ENCODE peak calls at places on chromosomes 2 and 18, in nine cellular contexts. X is sigmoid colon, T is neural progenitor cell, D is adrenal gland, J is HepG2, V is lower lobe of right lung, F is kidney, M is HAP-1, C is A549. P is an unnamed sample. For H3K4me1, the result is how much of the 10 kb centered on the place peaks cover.

GRCh38 chr2:230713331-230714121 is 884 bp downstream of the CAB39 start:
- DNase-seq in D (peak), V (peak), X (peak), T (peak), F (peak), C (peak), M (peak), J (peak), P (peak)

GRCh38 chr2:144414324-144414845 is 105.5 kb downstream of the ZEB2 start:
- DNase-seq in C (peak), D (no peak), F (peak), M (no peak), J (no peak), T (no peak), V (peak), X (peak), P (peak)

GRCh38 chr18:12376034-12376717 is 851 bp downstream of the AFG3L2 start:
- DNase-seq in J (peak), C (peak), F (peak), V (peak), T (peak), D (peak), M (peak), X (peak), P (peak)

GRCh38 chr2:121360566-121361300 is 75.7 kb upstream of the TFCP2L1 start:
- DNase-seq in V (peak), T (no peak), F (no peak), J (no peak), X (no peak), C (peak), M (no peak), D (peak), P (peak)

GRCh38 chr2:240160291-240161086 is 20.0 kb upstream of the OTOS start:
- DNase-seq in M (no peak), F (peak), V (peak), J (no peak), D (no peak), C (no peak), T (no peak), X (peak), P (no peak)

GRCh38 chr2:19559596-19560240 is 201.3 kb upstream of the OSR1 start:
- DNase-seq in V (no peak), C (no peak), F (no peak), J (no peak), T (no peak), D (no peak), X (no peak), M (no peak), P (no peak)

GRCh38 chr2:159797468-159798375 is at the start of gene CD302:
- DNase-seq in F (peak), D (peak), T (peak), J (peak), X (peak), C (peak), M (no peak), V (peak), P (peak)

GRCh38 chr2:220318037-220318436 is 690.6 kb downstream of the SLC4A3 start:
- DNase-seq in V (no peak), C (no peak), M (no peak), D (no peak), F (no peak), J (no peak), T (no peak), X (no peak), P (no peak)

GRCh38 chr2:112055833-112056625 is 960 bp downstream of the TMEM87B start:
- DNase-seq in X (peak), M (peak), T (peak), J (peak), F (no peak), V (peak), C (peak), D (peak), P (peak)

GRCh38 chr2:81002906-81003305 is 698.4 kb upstream of the LRRTM1 start:
- DNase-seq in V (no peak), J (no peak), C (no peak), D (no peak), T (no peak), M (no peak), X (no peak), F (no peak), P (no peak)

GRCh38 chr18:79511671-79512301 is 116.1 kb downstream of the NFATC1 start:
- DNase-seq in C (no peak), D (no peak), X (peak), M (no peak), T (peak), V (no peak), J (no peak), F (peak), P (peak)

GRCh38 chr18:64244571-64244970 is 95.7 kb upstream of the LINC00305 start:
- DNase-seq in T (peak), F (no peak), J (no peak), C (peak), X (no peak), V (no peak), M (peak), D (no peak), P (no peak)

GRCh38 chr2:239305222-239305575 is 95.6 kb downstream of the HDAC4 start:
- DNase-seq in T (no peak), X (peak), J (no peak), D (no peak), C (no peak), V (no peak), M (no peak), F (peak), P (no peak)

GRCh38 chr2:136764397-136765255 is 719 bp upstream of the THSD7B start:
- DNase-seq in D (no peak), T (peak), C (no peak), J (no peak), F (peak), X (no peak), M (no peak), V (no peak), P (peak)

GRCh38 chr18:25089470-25089869 is 262.5 kb downstream of the ZNF521 start:
- DNase-seq in F (no peak), X (no peak), D (no peak), C (no peak), M (no peak), J (no peak), V (no peak), T (no peak), P (no peak)

GRCh38 chr2:97911210-97911921 is 84.4 kb downstream of the TMEM131 start:
- DNase-seq in V (no peak), X (no peak), J (no peak), D (no peak), T (no peak), C (no peak), M (no peak), F (no peak), P (no peak)

GRCh38 chr2:24650997-24651642 is 142.1 kb downstream of the PTRHD1 start:
- DNase-seq in J (no peak), F (no peak), V (no peak), C (no peak), M (no peak), X (no peak), D (no peak), T (no peak), P (no peak)

GRCh38 chr2:1553671-1554295 is 140.5 kb downstream of the TPO start:
- DNase-seq in C (peak), X (no peak), M (no peak), D (no peak), J (no peak), T (peak), V (no peak), F (peak), P (no peak)

GRCh38 chr2:239903210-239903609 is 121.9 kb downstream of the NDUFA10 start:
- DNase-seq in D (no peak), F (no peak), J (no peak), X (no peak), M (no peak), T (no peak), C (no peak), V (no peak), P (no peak)

GRCh38 chr2:182129188-182129707 is 143.6 kb downstream of the PPP1R1C start:
- DNase-seq in D (no peak), C (no peak), F (no peak), X (no peak), J (no peak), T (no peak), V (no peak), M (no peak), P (no peak)

GRCh38 chr2:69010437-69011194 is 2.4 kb upstream of the ANTXR1 start:
- DNase-seq in D (no peak), T (no peak), F (no peak), X (no peak), C (no peak), M (no peak), J (no peak), V (no peak), P (no peak)

GRCh38 chr18:65938592-65939372 is 188.0 kb downstream of the CDH7 start:
- DNase-seq in V (no peak), C (peak), X (no peak), M (peak), F (no peak), T (peak), J (peak), D (no peak), P (no peak)

GRCh38 chr2:33375054-33375453 is 101.4 kb upstream of the RASGRP3 start:
- DNase-seq in M (no peak), D (no peak), X (no peak), T (no peak), J (no peak), F (no peak), V (no peak), C (no peak), P (no peak)

GRCh38 chr2:46983065-46983801 is 67.6 kb upstream of the MCFD2 start:
- DNase-seq in M (no peak), J (no peak), V (peak), F (no peak), C (no peak), D (no peak), X (no peak), T (no peak), P (no peak)

GRCh38 chr2:41879367-41879871 is 168.4 kb upstream of the PKDCC start:
- DNase-seq in T (peak), C (no peak), V (no peak), M (no peak), J (peak), F (no peak), X (no peak), D (no peak), P (no peak)

GRCh38 chr18:35062408-35062807 is 21.2 kb downstream of the MAPRE2 start:
- DNase-seq in X (no peak), J (peak), D (no peak), T (no peak), F (no peak), C (no peak), V (no peak), M (no peak), P (no peak)

GRCh38 chr2:46915281-46915810 is at the start of gene MCFD2:
- DNase-seq in J (no peak), X (peak), F (peak), C (no peak), D (no peak), T (no peak), V (peak), M (no peak), P (no peak)

GRCh38 chr18:37299471-37300304 is 265.9 kb downstream of the CELF4 start:
- DNase-seq in V (peak), F (peak), M (peak), T (no peak), J (peak), X (peak), D (peak), C (peak), P (peak)

GRCh38 chr2:124308319-124309062 is 283.4 kb downstream of the CNTNAP5 start:
- DNase-seq in T (no peak), V (no peak), M (no peak), C (no peak), D (no peak), F (no peak), X (no peak), J (no peak), P (no peak)

GRCh38 chr18:13241083-13241892 is 22.7 kb downstream of the LDLRAD4 start:
- DNase-seq in F (no peak), M (no peak), J (no peak), T (no peak), V (peak), C (no peak), D (peak), X (peak), P (no peak)

GRCh38 chr2:72340665-72341064 is 193.0 kb upstream of the CYP26B1 start:
- DNase-seq in X (no peak), C (no peak), D (no peak), J (no peak), M (no peak), T (peak), V (no peak), F (no peak), P (no peak)

GRCh38 chr2:196591621-196592022 is 47.9 kb upstream of the CCDC150 start:
- DNase-seq in V (no peak), M (no peak), J (no peak), D (no peak), T (no peak), C (no peak), X (no peak), F (no peak), P (no peak)

GRCh38 chr2:182291296-182291695 is 135.5 kb downstream of the PDE1A start:
- DNase-seq in X (no peak), F (no peak), D (no peak), C (no peak), J (no peak), T (no peak), M (no peak), V (no peak), P (no peak)

GRCh38 chr18:13243363-13243762 is 24.8 kb downstream of the LDLRAD4 start:
- DNase-seq in X (no peak), J (no peak), F (no peak), C (no peak), T (no peak), V (no peak), D (no peak), M (no peak), P (no peak)

GRCh38 chr18:61765097-61765496 is 127.7 kb downstream of the RNF152 start:
- DNase-seq in T (peak), X (no peak), J (no peak), C (no peak), V (no peak), M (no peak), F (no peak), D (no peak), P (no peak)

GRCh38 chr2:78814331-78814986 is 211.0 kb upstream of the REG3G start:
- DNase-seq in X (no peak), M (no peak), T (no peak), J (no peak), C (no peak), F (peak), V (no peak), D (no peak), P (no peak)

GRCh38 chr2:191811807-191812602 is 34.9 kb downstream of the CAVIN2 start:
- DNase-seq in C (peak), T (peak), J (peak), M (peak), V (no peak), F (peak), D (peak), X (peak), P (peak)

DNA sequence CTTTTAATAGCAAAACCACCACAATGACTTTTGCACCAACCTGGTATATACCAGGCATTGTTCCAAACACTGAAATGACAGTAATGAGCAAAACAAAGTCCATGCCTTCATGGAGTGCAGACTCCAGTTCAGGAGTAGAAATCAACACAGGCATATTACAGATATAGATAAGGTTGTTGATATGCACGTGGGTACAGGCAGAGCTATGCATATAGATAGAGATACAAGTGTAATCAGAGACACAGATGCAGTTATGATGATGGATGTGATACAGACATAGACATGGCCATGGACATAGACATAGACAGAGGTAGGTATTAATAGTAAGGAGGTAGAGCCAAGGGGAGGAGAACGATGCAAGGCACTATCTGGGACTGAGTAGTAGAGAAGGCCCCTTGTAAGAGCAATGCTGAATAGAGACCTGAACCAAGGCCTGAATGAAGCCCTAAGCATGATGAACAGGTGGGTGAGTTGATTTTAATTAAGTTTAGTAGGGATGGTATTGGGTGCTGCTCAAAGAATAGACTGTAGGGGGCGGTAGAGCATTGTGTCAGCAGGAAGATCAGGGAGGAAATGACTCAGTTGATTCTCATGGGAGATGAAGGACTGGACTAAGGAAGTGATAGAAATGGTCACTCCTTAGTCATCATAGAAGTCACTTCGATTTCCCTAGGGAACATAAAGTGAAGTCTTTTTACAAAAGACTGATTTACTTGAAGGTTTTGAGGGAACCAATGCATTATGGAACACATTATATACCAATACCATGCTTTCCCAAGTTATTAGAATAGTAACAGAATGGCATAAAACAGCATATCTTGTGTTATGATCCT is 39.4 kb downstream of the CMPK2 start:
- DNase-seq in V (no peak), J (peak), T (peak), C (peak), X (no peak), F (no peak), D (no peak), M (peak), P (no peak)
- H3K4me1 ChIP-seq in V (under half), J (under half), T (under half), C (under half), X (under half), F (under half), D (under half), M (under half), P (under half)

GRCh38 chr2:180660207-180660606 is 320.2 kb upstream of the UBE2E3 start:
- DNase-seq in J (peak), F (no peak), C (no peak), T (no peak), D (no peak), X (no peak), M (no peak), V (no peak), P (no peak)
- H3K4me3 ChIP-seq in J (no peak), F (no peak), C (no peak), T (no peak), D (no peak), X (no peak), M (no peak), V (no peak), P (no peak)

GRCh38 chr2:64214281-64215115 is 70.3 kb upstream of the PELI1 start:
- DNase-seq in D (no peak), F (no peak), V (no peak), X (no peak), J (no peak), T (no peak), C (no peak), M (peak), P (no peak)

GRCh38 chr2:64212346-64212745 is 68.1 kb upstream of the PELI1 start:
- DNase-seq in V (no peak), M (no peak), C (peak), F (no peak), J (no peak), X (no peak), T (no peak), D (no peak), P (no peak)

GRCh38 chr2:64212801-64213321 is 68.6 kb upstream of the PELI1 start:
- DNase-seq in X (no peak), J (no peak), F (no peak), M (no peak), C (no peak), D (no peak), T (no peak), V (no peak), P (no peak)

GRCh38 chr2:64211471-64211870 is 67.3 kb upstream of the PELI1 start:
- DNase-seq in C (no peak), X (no peak), T (no peak), V (no peak), M (no peak), F (no peak), J (no peak), D (no peak), P (no peak)

GRCh38 chr2:64213607-64214275 is 69.5 kb upstream of the PELI1 start:
- DNase-seq in V (no peak), X (no peak), D (no peak), T (no peak), J (no peak), M (no peak), C (no peak), F (no peak), P (no peak)
- H3K4me1 ChIP-seq in V (under half), X (under half), D (under half), T (under half), J (under half), M (under half), C (under half), F (under half), P (under half)

DNA sequence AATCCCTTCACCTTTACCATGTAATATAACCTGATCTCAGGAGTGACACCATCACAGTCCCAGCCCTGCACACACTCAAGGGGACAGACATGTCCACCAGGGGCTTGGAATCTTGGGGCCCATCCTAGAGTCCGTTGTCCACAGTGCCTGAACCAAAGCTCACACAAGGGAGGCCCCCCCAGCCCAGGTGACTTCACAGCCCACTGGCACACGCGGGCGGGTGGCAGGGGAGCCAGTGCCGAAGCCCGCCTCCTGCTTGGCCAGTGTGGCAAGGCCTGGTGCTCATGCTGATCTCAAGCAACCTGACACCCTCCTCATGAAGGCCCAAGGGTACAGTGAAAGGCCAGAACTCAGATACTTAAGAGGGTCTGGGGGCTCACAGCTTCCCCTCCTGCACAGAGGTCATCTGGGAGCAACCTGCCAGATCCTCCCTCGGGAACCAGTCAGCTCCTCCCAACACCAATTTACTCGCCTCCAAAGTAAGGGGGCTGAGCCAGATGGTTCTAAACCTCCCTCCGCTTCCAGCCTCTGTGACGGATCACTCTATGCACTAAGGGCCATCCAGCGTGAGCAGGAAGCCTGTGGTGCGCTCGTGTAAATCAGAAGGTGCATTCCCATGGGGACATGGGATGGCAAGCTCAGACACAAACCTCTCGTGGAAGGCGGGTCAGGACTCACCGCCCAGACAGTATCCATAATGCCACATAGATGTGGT is 3.2 kb upstream of the RAB17 start:
- DNase-seq in V (no peak), M (no peak), F (no peak), D (no peak), X (no peak), T (no peak), C (no peak), J (no peak), P (no peak)
- H3K4me3 ChIP-seq in V (no peak), M (no peak), F (no peak), D (no peak), X (no peak), T (no peak), C (no peak), J (no peak), P (no peak)

GRCh38 chr2:174774828-174775227 is 10.6 kb upstream of the CHRNA1 start:
- DNase-seq in F (no peak), T (no peak), V (no peak), D (no peak), J (no peak), X (no peak), M (no peak), C (no peak), P (no peak)
- H3K4me1 ChIP-seq in F (under half), T (under half), V (under half), D (under half), J (under half), X (under half), M (under half), C (under half), P (under half)

DNA sequence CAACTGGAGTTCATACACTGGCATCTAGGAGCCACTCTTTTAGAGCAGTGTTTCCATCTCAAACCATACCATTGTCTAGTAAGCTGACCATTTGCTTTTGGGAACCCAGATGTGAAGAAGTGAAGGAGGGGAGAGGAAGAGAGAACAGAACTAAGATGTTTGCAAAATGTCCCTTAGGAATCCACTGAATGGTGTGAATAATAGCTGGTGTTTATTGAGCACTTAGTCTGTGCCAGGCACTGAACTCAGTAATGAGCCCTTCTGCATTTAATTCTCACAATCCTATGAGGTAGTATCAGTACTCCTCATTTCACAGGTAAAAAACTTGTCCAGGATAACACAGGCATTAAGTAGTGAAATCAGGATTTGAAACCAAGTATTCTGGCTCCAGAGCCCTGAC is 23.5 kb downstream of the LMAN2L start:
- DNase-seq in D (no peak), T (no peak), X (no peak), M (no peak), V (no peak), F (no peak), J (no peak), C (no peak), P (no peak)
- H3K4me3 ChIP-seq in D (no peak), T (no peak), X (no peak), M (no peak), V (no peak), F (no peak), J (no peak), C (no peak), P (no peak)

GRCh38 chr2:134674687-134675086 is 44.1 kb downstream of the TMEM163 start:
- DNase-seq in J (no peak), T (no peak), X (no peak), D (no peak), F (no peak), C (no peak), M (no peak), V (no peak), P (no peak)
- H3K4me1 ChIP-seq in J (under half), T (under half), X (under half), D (under half), F (under half), C (under half), M (under half), V (under half), P (under half)

P was measured in right cardiac atrium.